ENCODE peak calls at places on chromosomes 11 and 22, in five cellular contexts. U is nephron progenitor cell; X is cardiac fibroblast; Y is stimulated activated CD4-positive, alpha-beta T cell treated with anti-CD3 and anti-CD28 coated beads, Interleukin-12 subunit alpha, Interleukin-12 subunit beta, amount 100 ng/mL, for 48 hours; S is hypothalamus. T is an unnamed sample.
A peak's percentile ranks its signal among the peaks of the same experiment; 100 is the strongest.

GRCh38 chr22:26835929-26836528 is 178.6 kb downstream of the MIAT start:
- DNase-seq in U (peak; percentile 64), S (no peak), X (peak; percentile 69), Y (peak; percentile 44), T (peak; percentile 17)

GRCh38 chr11:46697303-46697702 is 3.1 kb downstream of the ARHGAP1 start:
- DNase-seq in X (no peak), S (peak; percentile 57), Y (no peak), U (no peak), T (peak; percentile 68)

GRCh38 chr11:35953081-35953480 is 9.2 kb downstream of the LDLRAD3 start:
- DNase-seq in Y (no peak), X (peak; percentile 26), U (peak; percentile 8), S (peak; percentile 44), T (no peak)

GRCh38 chr11:74185695-74186094 is 14.6 kb downstream of the PPME1 start:
- DNase-seq in X (peak; percentile 27), Y (no peak), U (no peak), S (no peak), T (no peak)

GRCh38 chr11:118791961-118792578 is 1.1 kb upstream of the DDX6 start:
- DNase-seq in U (peak; percentile 39), X (peak; percentile 23), Y (peak; percentile 26), S (peak; percentile 41), T (no peak)

GRCh38 chr11:72191961-72192381 is at the start of gene FOLR1:
- DNase-seq in X (no peak), U (peak; percentile 15), S (no peak), Y (no peak), T (no peak)

GRCh38 chr11:46560300-46561025 is 33.4 kb downstream of the AMBRA1 start:
- DNase-seq in U (no peak), X (peak; percentile 45), S (no peak), Y (no peak), T (peak; percentile 55)

GRCh38 chr11:19713221-19714092 is 820 bp downstream of the NAV2 start:
- DNase-seq in X (peak; percentile 19), U (peak; percentile 35), Y (no peak), S (no peak), T (peak; percentile 9)

T was measured in cardiac muscle cell.